ENCODE peak calls at places on chromosomes 5 and 9, in seven cellular contexts. One of them, this sample, is unnamed.

GRCh38 chr9:22922222-22922621 is 475.6 kb downstream of the DMRTA1 start:
- DNase-seq in NCI-H146: no peak
- DNase-seq in PC-3: no peak
- DNase-seq in hepatocyte: no peak
- DNase-seq in AG04450: no peak
- DNase-seq in activated CD4-positive, alpha-beta T cell treated with anti-CD3 and anti-CD28 coated beads, Interleukin-2, amount 10 ng/mL, durations not matched to agents 7 days and 5 days: no peak
- DNase-seq in A673: no peak
- DNase-seq in this sample: no peak

GRCh38 chr5:109656829-109657228 is 32.9 kb upstream of the MAN2A1 start:
- DNase-seq in NCI-H146: no peak
- DNase-seq in PC-3: peak; percentile 93
- DNase-seq in hepatocyte: no peak
- DNase-seq in AG04450: no peak
- DNase-seq in activated CD4-positive, alpha-beta T cell treated with anti-CD3 and anti-CD28 coated beads, Interleukin-2, amount 10 ng/mL, durations not matched to agents 7 days and 5 days: peak; percentile 70
- DNase-seq in A673: peak; percentile 34
- DNase-seq in this sample: no peak

GRCh38 chr9:36763778-36764177 is 191.1 kb downstream of the MELK start:
- DNase-seq in NCI-H146: no peak
- DNase-seq in PC-3: no peak
- DNase-seq in hepatocyte: no peak
- DNase-seq in AG04450: no peak
- DNase-seq in activated CD4-positive, alpha-beta T cell treated with anti-CD3 and anti-CD28 coated beads, Interleukin-2, amount 10 ng/mL, durations not matched to agents 7 days and 5 days: no peak
- DNase-seq in A673: no peak
- DNase-seq in this sample: no peak

GRCh38 chr5:58114324-58114723 is 345.6 kb downstream of the PLK2 start:
- DNase-seq in NCI-H146: no peak
- DNase-seq in PC-3: peak; percentile 72
- DNase-seq in hepatocyte: no peak
- DNase-seq in AG04450: peak; percentile 21
- DNase-seq in activated CD4-positive, alpha-beta T cell treated with anti-CD3 and anti-CD28 coated beads, Interleukin-2, amount 10 ng/mL, durations not matched to agents 7 days and 5 days: no peak
- DNase-seq in A673: no peak
- DNase-seq in this sample: no peak

GRCh38 chr9:114434878-114435311 is 47.1 kb upstream of the AKNA start:
- DNase-seq in NCI-H146: peak; percentile 42
- DNase-seq in PC-3: peak; percentile 49
- DNase-seq in hepatocyte: peak; percentile 45
- DNase-seq in AG04450: no peak
- DNase-seq in activated CD4-positive, alpha-beta T cell treated with anti-CD3 and anti-CD28 coated beads, Interleukin-2, amount 10 ng/mL, durations not matched to agents 7 days and 5 days: no peak
- DNase-seq in A673: peak; percentile 29
- DNase-seq in this sample: peak; percentile 8

GRCh38 chr9:3948826-3949578 is 350.9 kb downstream of the GLIS3 start:
- DNase-seq in NCI-H146: no peak
- DNase-seq in PC-3: peak; percentile 11
- DNase-seq in hepatocyte: no peak
- DNase-seq in AG04450: no peak
- DNase-seq in activated CD4-positive, alpha-beta T cell treated with anti-CD3 and anti-CD28 coated beads, Interleukin-2, amount 10 ng/mL, durations not matched to agents 7 days and 5 days: no peak
- DNase-seq in A673: no peak
- DNase-seq in this sample: no peak

GRCh38 chr9:130243015-130243881 is 22.3 kb upstream of the HMCN2 start:
- DNase-seq in NCI-H146: peak; percentile 71
- DNase-seq in PC-3: peak; percentile 65
- DNase-seq in hepatocyte: peak; percentile 86
- DNase-seq in AG04450: peak; percentile 15
- DNase-seq in activated CD4-positive, alpha-beta T cell treated with anti-CD3 and anti-CD28 coated beads, Interleukin-2, amount 10 ng/mL, durations not matched to agents 7 days and 5 days: peak; percentile 78
- DNase-seq in A673: peak; percentile 75
- DNase-seq in this sample: peak; percentile 46

GRCh38 chr5:178325311-178326053 is 92.9 kb upstream of the PHYKPL start:
- DNase-seq in NCI-H146: no peak
- DNase-seq in PC-3: no peak
- DNase-seq in hepatocyte: no peak
- DNase-seq in AG04450: no peak
- DNase-seq in activated CD4-positive, alpha-beta T cell treated with anti-CD3 and anti-CD28 coated beads, Interleukin-2, amount 10 ng/mL, durations not matched to agents 7 days and 5 days: no peak
- DNase-seq in A673: no peak
- DNase-seq in this sample: no peak

GRCh38 chr5:23389543-23390215 is 117.7 kb upstream of the PRDM9 start:
- DNase-seq in NCI-H146: no peak
- DNase-seq in PC-3: no peak
- DNase-seq in hepatocyte: no peak
- DNase-seq in AG04450: no peak
- DNase-seq in activated CD4-positive, alpha-beta T cell treated with anti-CD3 and anti-CD28 coated beads, Interleukin-2, amount 10 ng/mL, durations not matched to agents 7 days and 5 days: no peak
- DNase-seq in A673: no peak
- DNase-seq in this sample: no peak

GRCh38 chr9:31519424-31519823 is 865.0 kb upstream of the ACO1 start:
- DNase-seq in NCI-H146: no peak
- DNase-seq in PC-3: no peak
- DNase-seq in hepatocyte: no peak
- DNase-seq in AG04450: no peak
- DNase-seq in activated CD4-positive, alpha-beta T cell treated with anti-CD3 and anti-CD28 coated beads, Interleukin-2, amount 10 ng/mL, durations not matched to agents 7 days and 5 days: no peak
- DNase-seq in A673: no peak
- DNase-seq in this sample: no peak

GRCh38 chr5:149387982-149388381 is 8.9 kb upstream of the IL17B start:
- DNase-seq in NCI-H146: no peak
- DNase-seq in PC-3: no peak
- DNase-seq in hepatocyte: no peak
- DNase-seq in AG04450: no peak
- DNase-seq in activated CD4-positive, alpha-beta T cell treated with anti-CD3 and anti-CD28 coated beads, Interleukin-2, amount 10 ng/mL, durations not matched to agents 7 days and 5 days: no peak
- DNase-seq in A673: no peak
- DNase-seq in this sample: no peak

GRCh38 chr9:92097997-92098482 is 17.2 kb downstream of the SPTLC1 start:
- DNase-seq in NCI-H146: no peak
- DNase-seq in PC-3: no peak
- DNase-seq in hepatocyte: no peak
- DNase-seq in AG04450: no peak
- DNase-seq in activated CD4-positive, alpha-beta T cell treated with anti-CD3 and anti-CD28 coated beads, Interleukin-2, amount 10 ng/mL, durations not matched to agents 7 days and 5 days: peak; percentile 78
- DNase-seq in A673: peak; percentile 47
- DNase-seq in this sample: peak; percentile 28

GRCh38 chr5:1543398-1544293 is 19.9 kb upstream of the LPCAT1 start:
- DNase-seq in NCI-H146: no peak
- DNase-seq in PC-3: no peak
- DNase-seq in hepatocyte: no peak
- DNase-seq in AG04450: no peak
- DNase-seq in activated CD4-positive, alpha-beta T cell treated with anti-CD3 and anti-CD28 coated beads, Interleukin-2, amount 10 ng/mL, durations not matched to agents 7 days and 5 days: no peak
- DNase-seq in A673: no peak
- DNase-seq in this sample: no peak

GRCh38 chr9:79686381-79687130 is 114.8 kb downstream of the TLE4 start:
- DNase-seq in NCI-H146: no peak
- DNase-seq in PC-3: peak; percentile 35
- DNase-seq in hepatocyte: no peak
- DNase-seq in AG04450: peak; percentile 23
- DNase-seq in activated CD4-positive, alpha-beta T cell treated with anti-CD3 and anti-CD28 coated beads, Interleukin-2, amount 10 ng/mL, durations not matched to agents 7 days and 5 days: no peak
- DNase-seq in A673: peak; percentile 19
- DNase-seq in this sample: no peak

GRCh38 chr9:96187108-96187695 is 114.8 kb downstream of the HSD17B3 start:
- DNase-seq in NCI-H146: no peak
- DNase-seq in PC-3: no peak
- DNase-seq in hepatocyte: peak; percentile 71
- DNase-seq in AG04450: no peak
- DNase-seq in activated CD4-positive, alpha-beta T cell treated with anti-CD3 and anti-CD28 coated beads, Interleukin-2, amount 10 ng/mL, durations not matched to agents 7 days and 5 days: no peak
- DNase-seq in A673: no peak
- DNase-seq in this sample: no peak

GRCh38 chr5:40478766-40479165 is 200.9 kb upstream of the PTGER4 start:
- DNase-seq in NCI-H146: no peak
- DNase-seq in PC-3: no peak
- DNase-seq in hepatocyte: no peak
- DNase-seq in AG04450: no peak
- DNase-seq in activated CD4-positive, alpha-beta T cell treated with anti-CD3 and anti-CD28 coated beads, Interleukin-2, amount 10 ng/mL, durations not matched to agents 7 days and 5 days: no peak
- DNase-seq in A673: no peak
- DNase-seq in this sample: no peak

GRCh38 chr5:127066721-127067120 is 6.6 kb downstream of the C5orf63 start:
- DNase-seq in NCI-H146: no peak
- DNase-seq in PC-3: no peak
- DNase-seq in hepatocyte: no peak
- DNase-seq in AG04450: no peak
- DNase-seq in activated CD4-positive, alpha-beta T cell treated with anti-CD3 and anti-CD28 coated beads, Interleukin-2, amount 10 ng/mL, durations not matched to agents 7 days and 5 days: no peak
- DNase-seq in A673: no peak
- DNase-seq in this sample: no peak

GRCh38 chr9:117545846-117546245 is 131.0 kb upstream of the ASTN2 start:
- DNase-seq in NCI-H146: peak; percentile 28
- DNase-seq in PC-3: no peak
- DNase-seq in hepatocyte: no peak
- DNase-seq in AG04450: no peak
- DNase-seq in activated CD4-positive, alpha-beta T cell treated with anti-CD3 and anti-CD28 coated beads, Interleukin-2, amount 10 ng/mL, durations not matched to agents 7 days and 5 days: no peak
- DNase-seq in A673: no peak
- DNase-seq in this sample: no peak

GRCh38 chr9:127908660-127908926 is 8.2 kb downstream of the ST6GALNAC4 start:
- DNase-seq in NCI-H146: no peak
- DNase-seq in PC-3: no peak
- DNase-seq in hepatocyte: no peak
- DNase-seq in AG04450: no peak
- DNase-seq in activated CD4-positive, alpha-beta T cell treated with anti-CD3 and anti-CD28 coated beads, Interleukin-2, amount 10 ng/mL, durations not matched to agents 7 days and 5 days: no peak
- DNase-seq in A673: no peak
- DNase-seq in this sample: no peak

GRCh38 chr5:141412853-141413539 is at the start of gene PCDHGA10:
- DNase-seq in NCI-H146: no peak
- DNase-seq in PC-3: no peak
- DNase-seq in hepatocyte: peak; percentile 74
- DNase-seq in AG04450: no peak
- DNase-seq in activated CD4-positive, alpha-beta T cell treated with anti-CD3 and anti-CD28 coated beads, Interleukin-2, amount 10 ng/mL, durations not matched to agents 7 days and 5 days: peak; percentile 47
- DNase-seq in A673: peak; percentile 37
- DNase-seq in this sample: no peak

GRCh38 chr5:96172436-96172835 is 210.8 kb upstream of the ELL2 start:
- DNase-seq in NCI-H146: no peak
- DNase-seq in PC-3: no peak
- DNase-seq in hepatocyte: no peak
- DNase-seq in AG04450: peak; percentile 76
- DNase-seq in activated CD4-positive, alpha-beta T cell treated with anti-CD3 and anti-CD28 coated beads, Interleukin-2, amount 10 ng/mL, durations not matched to agents 7 days and 5 days: no peak
- DNase-seq in A673: no peak
- DNase-seq in this sample: no peak

GRCh38 chr5:117881426-117882230 is 1106.7 kb downstream of the DTWD2 start:
- DNase-seq in NCI-H146: no peak
- DNase-seq in PC-3: no peak
- DNase-seq in hepatocyte: no peak
- DNase-seq in AG04450: no peak
- DNase-seq in activated CD4-positive, alpha-beta T cell treated with anti-CD3 and anti-CD28 coated beads, Interleukin-2, amount 10 ng/mL, durations not matched to agents 7 days and 5 days: no peak
- DNase-seq in A673: no peak
- DNase-seq in this sample: no peak

GRCh38 chr9:2021731-2022130 is 6.6 kb downstream of the SMARCA2 start:
- DNase-seq in NCI-H146: no peak
- DNase-seq in PC-3: no peak
- DNase-seq in hepatocyte: no peak
- DNase-seq in AG04450: no peak
- DNase-seq in activated CD4-positive, alpha-beta T cell treated with anti-CD3 and anti-CD28 coated beads, Interleukin-2, amount 10 ng/mL, durations not matched to agents 7 days and 5 days: no peak
- DNase-seq in A673: no peak
- DNase-seq in this sample: no peak

This sample was measured in nucleus accumbens.